ENCODE peak calls at places on chromosomes 3 and 15, in five cellular contexts. P is K562; C is stimulated activated naive CD8-positive, alpha-beta T cell treated with anti-CD3 and anti-CD28 coated beads, Interleukin-15, Interleukin-2, amounts not matched to agents 100 U/mL and 50 U/mL, for 24 hours; F is HepG2; V is memory B cell. J is an unnamed sample.

GRCh38 chr3:3666664-3667063 is 132.6 kb upstream of the LRRN1 start:
- ATAC-seq in P (no peak), C (peak), F (no peak), V (peak), J (no peak)

GRCh38 chr3:81723732-81724313 is 37.6 kb downstream of the GBE1 start:
- ATAC-seq in P (peak), C (no peak), F (peak), V (no peak), J (no peak)

GRCh38 chr3:46399557-46399956 is 7.3 kb downstream of the CCR5AS start:
- ATAC-seq in P (peak), C (peak), F (no peak), V (no peak), J (peak)

GRCh38 chr3:45528429-45528828 is 66.1 kb upstream of the LIMD1 start:
- ATAC-seq in P (no peak), C (peak), F (no peak), V (no peak), J (peak)

GRCh38 chr15:68578960-68579935 is at the start of gene CORO2B:
- ATAC-seq in P (no peak), C (peak), F (no peak), V (peak), J (peak)

GRCh38 chr3:24674261-24674660 is 179.6 kb upstream of the THRB start:
- ATAC-seq in P (no peak), C (no peak), F (no peak), V (no peak), J (no peak)

GRCh38 chr3:136141891-136142290 is 54.2 kb downstream of the MSL2 start:
- ATAC-seq in P (no peak), C (no peak), F (peak), V (no peak), J (no peak)

GRCh38 chr3:133479895-133480669 is 80.2 kb downstream of the BFSP2 start:
- ATAC-seq in P (no peak), C (peak), F (no peak), V (no peak), J (no peak)

GRCh38 chr3:61846488-61846887 is 285.1 kb downstream of the PTPRG start:
- ATAC-seq in P (no peak), C (no peak), F (no peak), V (no peak), J (no peak)

GRCh38 chr3:188553569-188553968 is 399.6 kb downstream of the LPP start:
- ATAC-seq in P (no peak), C (peak), F (no peak), V (no peak), J (peak)

J was measured in activated T-helper 17 cell treated with anti-CD3 and anti-CD28 coated beads, Interleukin-2, amount 50 U/mL, for 72 hours.